ENCODE peak calls at places on chromosomes 13 and 19, in six cellular contexts. K is iPS DF 6.9; B is T-helper 1 cell; J is foreskin fibroblast; H is T1000; V is activated naive CD8-positive, alpha-beta T cell treated with anti-CD3 and anti-CD28 coated beads, Interleukin-2, amount 50 U/mL, for 24 hours. N is an unnamed sample.
A peak's percentile ranks its signal among the peaks of the same experiment; 100 is the strongest.

GRCh38 chr13:113855931-113856715 is 7.8 kb downstream of the GAS6 start:
- DNase-seq in K (no peak), B (no peak), J (no peak), H (no peak), V (no peak), N (no peak)

GRCh38 chr19:39506944-39507714 is 7.8 kb upstream of the SELENOV start:
- DNase-seq in K (peak; percentile 68), B (no peak), J (peak; percentile 90), H (peak; percentile 65), V (peak; percentile 70), N (no peak)

GRCh38 chr19:11227201-11227886 is 12.1 kb upstream of the ANGPTL8 start:
- DNase-seq in K (peak; percentile 57), B (no peak), J (no peak), H (no peak), V (peak; percentile 14), N (no peak)

GRCh38 chr13:29791997-29792775 is 58.2 kb downstream of the UBL3 start:
- DNase-seq in K (no peak), B (no peak), J (no peak), H (no peak), V (no peak), N (no peak)

GRCh38 chr19:17216058-17216670 is 1.0 kb downstream of the USE1 start:
- DNase-seq in K (no peak), B (no peak), J (no peak), H (no peak), V (no peak), N (no peak)

GRCh38 chr19:17393914-17394313 is at the start of gene CCDC194:
- DNase-seq in K (no peak), B (no peak), J (no peak), H (no peak), V (no peak), N (no peak)

GRCh38 chr13:81140675-81141074 is 799.7 kb upstream of the SPRY2 start:
- DNase-seq in K (no peak), B (no peak), J (no peak), H (no peak), V (no peak), N (no peak)

GRCh38 chr13:32824671-32825070 is 191.6 kb upstream of the KL start:
- DNase-seq in K (peak; percentile 35), B (no peak), J (peak; percentile 86), H (peak; percentile 72), V (no peak), N (no peak)

GRCh38 chr13:26186995-26187394 is 35.1 kb downstream of the RNF6 start:
- DNase-seq in K (no peak), B (no peak), J (peak; percentile 28), H (no peak), V (peak; percentile 20), N (no peak)

N was measured in effector memory CD4-positive, alpha-beta T cell.